ENCODE peak calls at places on chromosome 19, in seven cellular contexts. R is anterior cingulate cortex; B is GM04504; K is activated naive CD8-positive, alpha-beta T cell treated with anti-CD3 and anti-CD28 coated beads, Interleukin-2, amount 50 U/mL, for 24 hours; N is COR-L47; I is ovary; M is frontal cortex. Y is an unnamed sample.

GRCh38 chr19:35114656-35115537 is 726 bp upstream of the FXYD3 start:
- DNase-seq in R (peak; percentile 79), N (peak; percentile 26), K (peak; percentile 81), M (peak; percentile 81), I (peak; percentile 79), B (no peak), Y (no peak)

GRCh38 chr19:49997709-49998108 is 27.5 kb downstream of the VRK3 start:
- DNase-seq in N (no peak), M (no peak), I (no peak), B (no peak), R (no peak), K (peak; percentile 18), Y (no peak)

GRCh38 chr19:36267061-36267845 is 52.3 kb downstream of the ZNF146 start:
- DNase-seq in R (no peak), N (no peak), M (no peak), I (no peak), K (no peak), B (no peak), Y (no peak)

GRCh38 chr19:38229585-38230073 is 5.6 kb upstream of the DPF1 start:
- DNase-seq in M (peak; percentile 91), R (peak; percentile 83), K (peak; percentile 69), I (peak; percentile 63), B (peak; percentile 77), N (peak; percentile 90), Y (peak; percentile 50)

GRCh38 chr19:55460670-55461258 is 678 bp downstream of the ISOC2 start:
- DNase-seq in R (peak; percentile 24), B (peak; percentile 71), K (peak; percentile 66), I (peak; percentile 94), M (peak; percentile 65), N (peak; percentile 42), Y (no peak)

GRCh38 chr19:13847033-13847899 is 29.7 kb upstream of the NANOS3 start:
- DNase-seq in M (peak; percentile 83), N (peak; percentile 88), B (peak; percentile 86), I (peak; percentile 97), K (peak; percentile 92), R (peak; percentile 60), Y (peak; percentile 67)

GRCh38 chr19:41993612-41994483 is at the start of gene ATP1A3:
- DNase-seq in N (peak; percentile 65), I (no peak), M (peak; percentile 90), R (peak; percentile 31), B (no peak), K (peak; percentile 67), Y (peak; percentile 36)

GRCh38 chr19:8391274-8392016 is 1.3 kb downstream of the RAB11B start:
- DNase-seq in M (no peak), I (no peak), R (no peak), K (no peak), N (no peak), B (no peak), Y (no peak)

GRCh38 chr19:17159466-17160393 is 55.4 kb upstream of the USE1 start:
- DNase-seq in M (no peak), I (no peak), N (no peak), B (no peak), K (no peak), R (no peak), Y (no peak)

GRCh38 chr19:49746206-49746958 is 16.7 kb downstream of the TSKS start:
- DNase-seq in N (no peak), I (peak; percentile 74), B (no peak), K (peak; percentile 69), R (no peak), M (no peak), Y (no peak)

GRCh38 chr19:49272204-49272603 is 52.8 kb downstream of the SLC6A16 start:
- DNase-seq in I (no peak), N (no peak), M (no peak), R (no peak), K (no peak), B (peak; percentile 27), Y (no peak)

GRCh38 chr19:4096049-4096892 is 27.7 kb downstream of the MAP2K2 start:
- DNase-seq in B (no peak), K (no peak), M (no peak), N (no peak), I (no peak), R (no peak), Y (no peak)

GRCh38 chr19:5851302-5851701 is at the start of gene FUT3:
- DNase-seq in B (no peak), M (no peak), K (no peak), R (no peak), N (no peak), I (no peak), Y (no peak)

GRCh38 chr19:29562299-29563297 is 36.8 kb downstream of the VSTM2B start:
- DNase-seq in N (no peak), K (no peak), I (no peak), M (no peak), B (no peak), R (no peak), Y (no peak)

GRCh38 chr19:10404888-10405808 is 1.8 kb upstream of the CDC37 start:
- DNase-seq in K (peak; percentile 68), N (no peak), B (no peak), I (no peak), R (no peak), M (no peak), Y (no peak)

GRCh38 chr19:51010066-51010795 is 8.8 kb upstream of the KLK8 start:
- DNase-seq in R (no peak), K (no peak), N (no peak), I (no peak), B (no peak), M (no peak), Y (no peak)

GRCh38 chr19:31180907-31181306 is 168.3 kb downstream of the TSHZ3 start:
- DNase-seq in K (no peak), R (no peak), B (no peak), M (no peak), I (no peak), N (no peak), Y (no peak)

GRCh38 chr19:12754465-12755196 is 3.0 kb downstream of the BEST2 start:
- DNase-seq in N (no peak), B (no peak), K (no peak), M (no peak), R (no peak), I (no peak), Y (no peak)

GRCh38 chr19:30089086-30089665 is 147.1 kb downstream of the URI1 start:
- DNase-seq in N (no peak), I (no peak), K (no peak), R (no peak), B (no peak), M (no peak), Y (no peak)

GRCh38 chr19:30640266-30640965 is 268.2 kb downstream of the ZNF536 start:
- DNase-seq in N (no peak), B (no peak), I (no peak), K (no peak), R (no peak), M (no peak), Y (no peak)

GRCh38 chr19:2270572-2271515 is 11.1 kb downstream of the PEAK3 start:
- DNase-seq in M (peak; percentile 86), I (peak; percentile 90), B (peak; percentile 70), R (peak; percentile 57), K (peak; percentile 78), N (peak; percentile 50), Y (no peak)

GRCh38 chr19:41548954-41549688 is 26.8 kb upstream of the CEACAM21 start:
- DNase-seq in I (no peak), R (no peak), K (peak; percentile 84), B (no peak), M (no peak), N (no peak), Y (no peak)

GRCh38 chr19:20664917-20665781 is 3.8 kb upstream of the ZNF626 start:
- DNase-seq in N (no peak), B (peak; percentile 9), R (peak; percentile 28), I (peak; percentile 39), M (no peak), K (no peak), Y (no peak)

GRCh38 chr19:50519006-50519575 is 5.4 kb upstream of the ASPDH start:
- DNase-seq in R (no peak), K (no peak), M (no peak), B (no peak), I (no peak), N (no peak), Y (no peak)

GRCh38 chr19:32828139-32828538 is 41.4 kb downstream of the SLC7A9 start:
- DNase-seq in N (no peak), B (no peak), K (no peak), M (no peak), I (no peak), R (no peak), Y (no peak)

GRCh38 chr19:38543807-38544568 is 73.8 kb downstream of the MAP4K1 start:
- DNase-seq in I (peak; percentile 69), K (no peak), M (peak; percentile 74), N (no peak), B (peak; percentile 32), R (peak; percentile 60), Y (peak; percentile 49)

GRCh38 chr19:33794578-33795369 is 1.9 kb upstream of the KCTD15 start:
- DNase-seq in K (no peak), R (no peak), M (no peak), I (peak; percentile 66), B (no peak), N (no peak), Y (no peak)

GRCh38 chr19:1133471-1133929 is 29.7 kb downstream of the GPX4 start:
- DNase-seq in R (no peak), N (no peak), M (no peak), I (no peak), K (peak; percentile 78), B (no peak), Y (no peak)

GRCh38 chr19:35074426-35075201 is 33.1 kb downstream of the HPN start:
- DNase-seq in B (no peak), I (no peak), K (no peak), M (no peak), N (no peak), R (no peak), Y (no peak)

Y was measured in DMS 273 treated with DMSO at 0.1 percent for 48 hours.